ENCODE peak calls at places on chromosomes 2 and 18, in eight cellular contexts. B is breast epithelium, H is HL-60, U is sigmoid colon, T is upper lobe of left lung, N is transverse colon, K is HCT116, D is stomach. I is an unnamed sample.

GRCh38 chr2:191488135-191488534 is 189.8 kb upstream of the NABP1 start:
- DNase-seq in B (no peak), H (no peak), U (no peak), T (no peak), N (peak), K (no peak), D (no peak), I (no peak)

GRCh38 chr18:52652451-52652850 is 312.5 kb downstream of the DCC start:
- DNase-seq in B (no peak), H (no peak), U (no peak), T (no peak), N (no peak), K (no peak), D (no peak), I (no peak)

GRCh38 chr2:202452744-202453143 is 76.6 kb downstream of the BMPR2 start:
- DNase-seq in B (no peak), H (no peak), U (no peak), T (no peak), N (no peak), K (no peak), D (no peak), I (no peak)

GRCh38 chr2:207624170-207625013 is 802 bp downstream of the METTL21A start:
- DNase-seq in B (peak), H (peak), U (peak), T (peak), N (peak), K (no peak), D (peak), I (peak)

GRCh38 chr2:41621095-41621494 is 426.7 kb upstream of the PKDCC start:
- DNase-seq in B (no peak), H (no peak), U (no peak), T (no peak), N (no peak), K (no peak), D (no peak), I (no peak)

GRCh38 chr2:18456026-18456425 is 104.4 kb downstream of the RDH14 start:
- DNase-seq in B (no peak), H (no peak), U (no peak), T (no peak), N (no peak), K (no peak), D (no peak), I (no peak)

GRCh38 chr2:128317186-128317897 is 1.3 kb downstream of the HS6ST1 start:
- DNase-seq in B (peak), H (no peak), U (peak), T (peak), N (peak), K (no peak), D (peak), I (peak)

GRCh38 chr2:172288603-172289002 is 138.8 kb upstream of the ITGA6 start:
- DNase-seq in B (no peak), H (no peak), U (no peak), T (no peak), N (no peak), K (peak), D (peak), I (no peak)

GRCh38 chr2:128405981-128406601 is 87.4 kb upstream of the HS6ST1 start:
- DNase-seq in B (no peak), H (no peak), U (no peak), T (no peak), N (peak), K (no peak), D (peak), I (peak)

GRCh38 chr2:234292205-234292954 is 204.5 kb downstream of the ARL4C start:
- DNase-seq in B (no peak), H (peak), U (no peak), T (no peak), N (peak), K (no peak), D (no peak), I (no peak)

GRCh38 chr18:70232251-70232650 is 26.8 kb upstream of the RTTN start:
- DNase-seq in B (no peak), H (no peak), U (no peak), T (no peak), N (no peak), K (no peak), D (no peak), I (no peak)

GRCh38 chr2:35526741-35527140 is 828.8 kb upstream of the CRIM1 start:
- DNase-seq in B (no peak), H (no peak), U (no peak), T (no peak), N (no peak), K (no peak), D (no peak), I (no peak)

GRCh38 chr2:187689372-187689771 is 135.1 kb upstream of the TFPI start:
- DNase-seq in B (no peak), H (no peak), U (no peak), T (no peak), N (no peak), K (no peak), D (no peak), I (no peak)

GRCh38 chr18:62848946-62849345 is 133.6 kb downstream of the PHLPP1 start:
- DNase-seq in B (no peak), H (no peak), U (no peak), T (no peak), N (no peak), K (no peak), D (no peak), I (no peak)

GRCh38 chr2:200278694-200279316 is 27.7 kb upstream of the SPATS2L start:
- DNase-seq in B (no peak), H (no peak), U (no peak), T (no peak), N (no peak), K (no peak), D (no peak), I (no peak)

GRCh38 chr2:151729416-151729811 is 4.9 kb downstream of the NEB start:
- DNase-seq in B (no peak), H (no peak), U (no peak), T (no peak), N (no peak), K (no peak), D (no peak), I (no peak)

GRCh38 chr18:76819411-76820136 is 2.8 kb upstream of the ZNF236 start:
- DNase-seq in B (no peak), H (no peak), U (peak), T (no peak), N (no peak), K (no peak), D (no peak), I (no peak)

GRCh38 chr2:159138642-159139182 is 147.8 kb downstream of the WDSUB1 start:
- DNase-seq in B (no peak), H (no peak), U (no peak), T (no peak), N (no peak), K (no peak), D (no peak), I (no peak)

GRCh38 chr2:218375212-218375611 is 6.9 kb upstream of the SLC11A1 start:
- DNase-seq in B (no peak), H (no peak), U (no peak), T (no peak), N (no peak), K (no peak), D (no peak), I (no peak)

GRCh38 chr18:46893360-46893759 is 23.9 kb downstream of the PIAS2 start:
- DNase-seq in B (no peak), H (no peak), U (no peak), T (no peak), N (no peak), K (no peak), D (no peak), I (no peak)

GRCh38 chr2:230405824-230406223 is 10.2 kb upstream of the SP100 start:
- DNase-seq in B (no peak), H (no peak), U (no peak), T (no peak), N (no peak), K (no peak), D (no peak), I (no peak)

GRCh38 chr2:145190031-145190703 is 670.2 kb upstream of the ZEB2 start:
- DNase-seq in B (no peak), H (no peak), U (no peak), T (no peak), N (no peak), K (no peak), D (no peak), I (no peak)

GRCh38 chr18:8929381-8929780 is 173.1 kb upstream of the NDUFV2 start:
- DNase-seq in B (no peak), H (no peak), U (no peak), T (no peak), N (no peak), K (no peak), D (no peak), I (no peak)

GRCh38 chr18:69239849-69240248 is 160.8 kb upstream of the DOK6 start:
- DNase-seq in B (no peak), H (no peak), U (no peak), T (no peak), N (no peak), K (no peak), D (no peak), I (no peak)

GRCh38 chr2:64133828-64134227 is 10.4 kb downstream of the PELI1 start:
- DNase-seq in B (no peak), H (no peak), U (no peak), T (no peak), N (no peak), K (no peak), D (no peak), I (no peak)

GRCh38 chr18:63994783-63995399 is 25.0 kb downstream of the SERPINB8 start:
- DNase-seq in B (no peak), H (no peak), U (peak), T (no peak), N (peak), K (peak), D (peak), I (no peak)

GRCh38 chr2:127121776-127122176 is 14.8 kb upstream of the BIN1 start:
- DNase-seq in B (no peak), H (no peak), U (peak), T (no peak), N (no peak), K (no peak), D (no peak), I (peak)

GRCh38 chr18:43393174-43393573 is 115.9 kb upstream of the SYT4 start:
- DNase-seq in B (no peak), H (no peak), U (no peak), T (no peak), N (no peak), K (no peak), D (no peak), I (no peak)

GRCh38 chr2:196284901-196285589 is 113.7 kb upstream of the STK17B start:
- DNase-seq in B (no peak), H (no peak), U (no peak), T (no peak), N (no peak), K (no peak), D (no peak), I (no peak)

GRCh38 chr2:8277921-8278571 is 403.8 kb upstream of the ID2 start:
- DNase-seq in B (no peak), H (no peak), U (no peak), T (no peak), N (no peak), K (no peak), D (no peak), I (no peak)
- H3K4me3 ChIP-seq in B (no peak), H (no peak), U (no peak), T (no peak), N (no peak), K (no peak), D (no peak), I (no peak)

GRCh38 chr2:209519271-209519670 is 95.4 kb downstream of the MAP2 start:
- DNase-seq in B (no peak), H (no peak), U (no peak), T (no peak), N (no peak), K (no peak), D (no peak), I (no peak)
- TF ChIP-seq POLR2AphosphoS5 in B (no peak), H (no peak), U (no peak), T (no peak), N (no peak), K (no peak), D (no peak), I (no peak)

GRCh38 chr2:236794074-236794473 is 224.4 kb downstream of the ACKR3 start:
- DNase-seq in B (no peak), H (no peak), U (no peak), T (no peak), N (no peak), K (no peak), D (no peak), I (no peak)
- H3K27ac ChIP-seq in B (no peak), H (no peak), U (no peak), T (no peak), N (no peak), K (no peak), D (no peak), I (no peak)

GRCh38 chr2:176584333-176584732 is 315.1 kb downstream of the MTX2 start:
- DNase-seq in B (no peak), H (no peak), U (no peak), T (no peak), N (no peak), K (no peak), D (no peak), I (no peak)

GRCh38 chr2:176582990-176583481 is 313.8 kb downstream of the MTX2 start:
- DNase-seq in B (no peak), H (no peak), U (peak), T (no peak), N (no peak), K (peak), D (no peak), I (no peak)

GRCh38 chr2:176582183-176582582 is 312.9 kb downstream of the MTX2 start:
- DNase-seq in B (no peak), H (no peak), U (no peak), T (no peak), N (no peak), K (no peak), D (no peak), I (no peak)

GRCh38 chr2:176585291-176585690 is 316.0 kb downstream of the MTX2 start:
- DNase-seq in B (no peak), H (no peak), U (no peak), T (no peak), N (no peak), K (no peak), D (no peak), I (no peak)

GRCh38 chr2:176583530-176584101 is 314.4 kb downstream of the MTX2 start:
- DNase-seq in B (no peak), H (no peak), U (no peak), T (no peak), N (peak), K (no peak), D (no peak), I (no peak)
- H3K4me3 ChIP-seq in B (no peak), H (no peak), U (no peak), T (no peak), N (no peak), K (peak), D (no peak), I (no peak)

DNA sequence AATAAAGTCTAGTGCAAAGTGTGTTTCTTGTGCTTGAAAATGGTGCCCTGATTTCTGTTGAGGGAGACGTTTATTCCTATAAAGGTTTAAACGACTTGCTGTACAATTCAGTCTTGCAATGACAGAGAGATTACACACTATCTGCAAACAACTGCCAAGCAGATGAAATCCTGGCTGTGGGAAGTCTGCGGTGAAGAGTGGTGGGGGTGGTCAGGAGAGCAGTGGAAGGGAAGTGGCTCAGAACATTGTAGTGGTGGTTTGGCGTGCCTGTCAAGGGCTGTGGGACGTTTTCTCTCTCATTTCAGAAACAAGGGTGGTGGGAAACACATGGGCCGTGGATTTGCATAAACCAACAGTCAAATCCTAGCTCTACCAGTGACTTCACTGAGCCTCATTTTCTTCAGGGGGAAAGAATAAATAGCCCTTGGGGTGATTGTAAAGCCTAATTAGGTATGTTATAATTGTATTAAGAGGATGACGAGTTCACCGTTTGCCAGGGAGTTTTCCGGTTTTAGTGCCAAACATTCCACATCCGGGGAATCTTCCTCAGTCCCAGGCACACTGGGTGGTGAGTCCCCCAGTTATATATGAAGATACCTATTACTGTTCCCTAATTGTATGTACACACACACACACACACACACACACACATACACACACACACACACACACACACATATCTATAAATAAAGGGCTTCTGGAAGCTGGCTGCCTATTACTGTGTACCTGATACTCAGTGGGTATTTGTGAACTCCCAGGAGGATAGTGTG is 115.0 kb downstream of the SPTBN1 start:
- DNase-seq in B (no peak), H (peak), U (peak), T (no peak), N (peak), K (no peak), D (peak), I (peak)
- TF ChIP-seq POLR2AphosphoS5 in B (no peak), H (peak), U (no peak), T (no peak), N (peak), K (no peak), D (peak), I (peak)

DNA sequence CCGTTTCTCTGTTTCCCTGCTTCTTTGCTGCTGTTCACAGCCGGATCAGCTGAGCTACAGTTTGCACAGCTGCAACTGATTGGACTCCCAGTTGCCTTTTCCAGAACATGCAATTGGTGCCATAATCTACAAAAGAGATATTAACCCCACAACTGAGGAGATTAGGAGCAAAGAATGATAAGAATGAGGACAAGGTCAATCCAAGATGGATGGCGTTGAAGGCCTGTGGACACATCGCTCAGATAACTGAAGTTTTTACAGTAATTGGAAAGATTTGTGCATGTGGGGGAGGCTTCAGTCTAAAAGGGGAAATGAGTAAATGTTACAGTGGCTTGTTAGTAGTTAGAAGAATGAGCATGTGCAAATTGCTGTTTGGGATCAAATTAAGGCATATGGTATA is 263.2 kb downstream of the TGIF1 start:
- DNase-seq in B (no peak), H (no peak), U (no peak), T (no peak), N (no peak), K (no peak), D (no peak), I (no peak)
- H3K27ac ChIP-seq in B (no peak), H (no peak), U (no peak), T (no peak), N (no peak), K (no peak), D (no peak), I (no peak)